ENCODE peak calls at places on chromosome 22, in ten cellular contexts. One of them, this sample, is unnamed. For H3K4me1, the result is how much of the 10 kb centered on the place peaks cover.

GRCh38 chr22:33747576-33748180 is 172.6 kb downstream of the LARGE1 start:
- DNase-seq in stomach: peak
- DNase-seq in sigmoid colon: no peak
- DNase-seq in GM23338: no peak
- DNase-seq in HCT116: no peak
- DNase-seq in spleen: no peak
- DNase-seq in HepG2: no peak
- DNase-seq in SK-N-SH: peak
- DNase-seq in transverse colon: peak
- DNase-seq in K562: no peak
- DNase-seq in this sample: no peak

GRCh38 chr22:23225724-23226496 is 45.6 kb downstream of the BCR start:
- DNase-seq in stomach: peak
- DNase-seq in sigmoid colon: no peak
- DNase-seq in GM23338: no peak
- DNase-seq in HCT116: no peak
- DNase-seq in spleen: peak
- DNase-seq in HepG2: no peak
- DNase-seq in SK-N-SH: no peak
- DNase-seq in transverse colon: peak
- DNase-seq in K562: peak
- DNase-seq in this sample: peak

GRCh38 chr22:19801340-19802000 is 40.9 kb downstream of the TBX1 start:
- DNase-seq in stomach: no peak
- DNase-seq in sigmoid colon: no peak
- DNase-seq in GM23338: no peak
- DNase-seq in HCT116: no peak
- DNase-seq in spleen: peak
- DNase-seq in HepG2: no peak
- DNase-seq in SK-N-SH: peak
- DNase-seq in transverse colon: no peak
- DNase-seq in K562: no peak
- DNase-seq in this sample: no peak

GRCh38 chr22:17258015-17258827 is 39.0 kb upstream of the ADA2 start:
- DNase-seq in stomach: peak
- DNase-seq in sigmoid colon: peak
- DNase-seq in GM23338: peak
- DNase-seq in HCT116: no peak
- DNase-seq in spleen: peak
- DNase-seq in HepG2: no peak
- DNase-seq in SK-N-SH: peak
- DNase-seq in transverse colon: peak
- DNase-seq in K562: peak
- DNase-seq in this sample: peak

GRCh38 chr22:38315801-38316339 is 1.4 kb downstream of the CSNK1E start:
- DNase-seq in stomach: no peak
- DNase-seq in sigmoid colon: no peak
- DNase-seq in GM23338: no peak
- DNase-seq in HCT116: no peak
- DNase-seq in spleen: peak
- DNase-seq in HepG2: no peak
- DNase-seq in SK-N-SH: no peak
- DNase-seq in transverse colon: no peak
- DNase-seq in K562: no peak
- DNase-seq in this sample: no peak

GRCh38 chr22:38694049-38694448 is 6.7 kb downstream of the JOSD1 start:
- DNase-seq in stomach: no peak
- DNase-seq in sigmoid colon: no peak
- DNase-seq in GM23338: no peak
- DNase-seq in HCT116: no peak
- DNase-seq in spleen: no peak
- DNase-seq in HepG2: peak
- DNase-seq in SK-N-SH: no peak
- DNase-seq in transverse colon: peak
- DNase-seq in K562: no peak
- DNase-seq in this sample: no peak

GRCh38 chr22:19714320-19715252 is at the start of gene SEPTIN5:
- DNase-seq in stomach: no peak
- DNase-seq in sigmoid colon: no peak
- DNase-seq in GM23338: no peak
- DNase-seq in HCT116: no peak
- DNase-seq in spleen: peak
- DNase-seq in HepG2: no peak
- DNase-seq in SK-N-SH: peak
- DNase-seq in transverse colon: no peak
- DNase-seq in K562: peak
- DNase-seq in this sample: no peak

GRCh38 chr22:47107431-47107830 is 345.0 kb downstream of the TBC1D22A start:
- DNase-seq in stomach: no peak
- DNase-seq in sigmoid colon: no peak
- DNase-seq in GM23338: no peak
- DNase-seq in HCT116: peak
- DNase-seq in spleen: no peak
- DNase-seq in HepG2: no peak
- DNase-seq in SK-N-SH: no peak
- DNase-seq in transverse colon: no peak
- DNase-seq in K562: no peak
- DNase-seq in this sample: no peak

GRCh38 chr22:16838073-16838472 is 12.9 kb upstream of the XKR3 start:
- DNase-seq in stomach: no peak
- DNase-seq in sigmoid colon: no peak
- DNase-seq in GM23338: no peak
- DNase-seq in HCT116: no peak
- DNase-seq in spleen: no peak
- DNase-seq in HepG2: no peak
- DNase-seq in SK-N-SH: no peak
- DNase-seq in transverse colon: no peak
- DNase-seq in K562: no peak
- DNase-seq in this sample: no peak

GRCh38 chr22:23608583-23608982 is 23.5 kb downstream of the DRICH1 start:
- DNase-seq in stomach: no peak
- DNase-seq in sigmoid colon: no peak
- DNase-seq in GM23338: peak
- DNase-seq in HCT116: no peak
- DNase-seq in spleen: no peak
- DNase-seq in HepG2: no peak
- DNase-seq in SK-N-SH: no peak
- DNase-seq in transverse colon: no peak
- DNase-seq in K562: peak
- DNase-seq in this sample: no peak

DNA sequence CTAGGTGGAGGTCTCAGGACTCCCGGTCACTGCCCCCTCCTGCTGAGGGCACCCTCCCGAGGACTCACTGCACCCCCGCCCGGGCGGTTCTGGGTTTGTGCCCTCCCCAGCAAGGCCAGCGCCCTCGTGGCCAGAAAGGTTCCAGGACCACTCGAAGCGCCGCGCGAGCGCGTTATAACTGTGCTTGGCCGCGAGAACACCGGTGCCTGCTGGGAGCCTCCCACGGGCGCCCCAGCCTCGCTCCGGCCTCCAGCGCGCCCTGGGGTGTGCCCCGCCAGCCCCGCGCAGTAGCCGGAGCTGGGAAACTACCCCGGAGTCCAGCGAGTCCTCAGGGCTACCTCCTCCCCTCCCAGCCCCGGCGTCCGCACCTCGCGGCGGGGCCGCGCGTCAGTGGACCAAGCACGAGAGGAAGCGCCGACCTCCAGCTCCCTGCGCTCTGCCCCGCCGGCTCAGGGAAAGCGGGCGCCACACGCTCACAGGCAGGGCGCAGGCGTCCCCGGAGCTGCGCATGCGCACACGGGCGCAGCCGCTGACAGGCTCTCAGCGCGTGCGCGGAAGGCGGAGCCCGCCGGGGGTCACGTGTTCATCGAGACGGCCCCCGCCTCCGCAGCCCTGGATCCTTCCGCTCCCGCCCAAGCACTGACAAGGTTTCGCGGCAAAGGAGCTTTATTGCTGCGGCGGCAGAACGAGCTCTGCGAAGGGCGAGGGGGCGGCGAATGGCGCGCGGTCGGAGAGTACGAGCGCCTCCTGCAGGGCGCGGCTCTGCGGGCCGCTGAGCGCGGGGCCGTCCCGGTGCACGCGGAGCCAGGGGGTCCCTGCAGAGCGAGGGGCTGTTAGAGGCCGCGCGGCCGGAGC is at the start of gene SCO2:
- DNase-seq in stomach: peak
- DNase-seq in sigmoid colon: peak
- DNase-seq in GM23338: peak
- DNase-seq in HCT116: peak
- DNase-seq in spleen: peak
- DNase-seq in HepG2: peak
- DNase-seq in SK-N-SH: peak
- DNase-seq in transverse colon: peak
- DNase-seq in K562: peak
- DNase-seq in this sample: peak
- TF ChIP-seq POLR2AphosphoS5 in stomach: no peak
- TF ChIP-seq POLR2AphosphoS5 in sigmoid colon: peak
- TF ChIP-seq POLR2AphosphoS5 in GM23338: peak
- TF ChIP-seq POLR2AphosphoS5 in HCT116: peak
- TF ChIP-seq POLR2AphosphoS5 in spleen: peak
- TF ChIP-seq POLR2AphosphoS5 in HepG2: peak
- TF ChIP-seq POLR2AphosphoS5 in SK-N-SH: peak
- TF ChIP-seq POLR2AphosphoS5 in transverse colon: peak
- TF ChIP-seq POLR2AphosphoS5 in K562: peak
- TF ChIP-seq POLR2AphosphoS5 in this sample: peak

GRCh38 chr22:44821741-44822425 is 69.5 kb downstream of the ARHGAP8 start:
- DNase-seq in stomach: no peak
- DNase-seq in sigmoid colon: peak
- DNase-seq in GM23338: no peak
- DNase-seq in HCT116: no peak
- DNase-seq in spleen: peak
- DNase-seq in HepG2: no peak
- DNase-seq in SK-N-SH: no peak
- DNase-seq in transverse colon: no peak
- DNase-seq in K562: no peak
- DNase-seq in this sample: no peak
- H3K4me1 ChIP-seq in stomach: under half
- H3K4me1 ChIP-seq in sigmoid colon: under half
- H3K4me1 ChIP-seq in GM23338: under half
- H3K4me1 ChIP-seq in HCT116: under half
- H3K4me1 ChIP-seq in spleen: under half
- H3K4me1 ChIP-seq in HepG2: under half
- H3K4me1 ChIP-seq in SK-N-SH: under half
- H3K4me1 ChIP-seq in transverse colon: under half
- H3K4me1 ChIP-seq in K562: under half
- H3K4me1 ChIP-seq in this sample: under half

DNA sequence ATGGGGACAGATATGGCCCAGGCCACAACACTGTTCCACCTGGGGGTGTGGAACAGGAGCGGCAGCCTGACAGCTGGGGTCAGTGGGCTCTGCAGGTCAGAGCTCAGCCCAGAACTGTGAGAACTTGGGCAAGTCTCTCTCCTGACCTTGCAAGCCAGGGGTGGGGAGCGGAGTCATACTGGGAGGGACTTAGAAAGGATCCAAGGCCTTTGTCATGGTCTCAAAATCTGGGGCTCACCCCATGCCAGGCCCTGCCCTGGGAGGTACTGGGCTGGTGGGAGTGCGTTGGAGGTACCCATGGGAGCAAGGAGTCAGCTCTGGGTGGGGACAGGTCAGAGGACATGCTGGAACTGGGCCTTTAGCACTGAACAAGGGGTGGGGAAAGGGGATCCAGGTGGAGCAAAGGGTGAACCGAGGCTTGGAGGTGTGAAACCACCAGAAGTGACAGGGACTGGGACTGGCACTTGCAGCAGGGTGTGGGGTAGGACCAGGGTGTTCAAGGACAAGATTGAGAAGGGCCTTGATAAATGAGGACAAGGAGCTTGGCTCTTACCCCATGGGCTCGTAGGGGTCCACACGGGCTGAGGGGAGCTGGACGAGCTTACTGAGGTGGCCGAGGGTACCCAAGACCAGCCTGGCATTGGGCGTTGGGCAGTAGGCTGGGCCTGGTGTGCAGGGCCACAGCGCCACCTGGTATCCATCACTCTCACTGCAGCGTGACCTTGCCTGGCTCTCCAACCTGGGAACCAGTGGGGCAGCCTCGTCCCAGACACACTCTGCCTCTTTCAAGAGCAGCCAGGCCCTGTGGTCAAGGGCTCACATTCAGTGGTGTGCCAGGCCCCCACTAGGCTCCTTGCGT is 7.4 kb upstream of the PMM1 start:
- DNase-seq in stomach: peak
- DNase-seq in sigmoid colon: peak
- DNase-seq in GM23338: peak
- DNase-seq in HCT116: no peak
- DNase-seq in spleen: peak
- DNase-seq in HepG2: peak
- DNase-seq in SK-N-SH: peak
- DNase-seq in transverse colon: peak
- DNase-seq in K562: peak
- DNase-seq in this sample: peak
- TF ChIP-seq POLR2AphosphoS5 in stomach: no peak
- TF ChIP-seq POLR2AphosphoS5 in sigmoid colon: peak
- TF ChIP-seq POLR2AphosphoS5 in GM23338: no peak
- TF ChIP-seq POLR2AphosphoS5 in HCT116: peak
- TF ChIP-seq POLR2AphosphoS5 in spleen: no peak
- TF ChIP-seq POLR2AphosphoS5 in HepG2: no peak
- TF ChIP-seq POLR2AphosphoS5 in SK-N-SH: no peak
- TF ChIP-seq POLR2AphosphoS5 in transverse colon: peak
- TF ChIP-seq POLR2AphosphoS5 in K562: no peak
- TF ChIP-seq POLR2AphosphoS5 in this sample: no peak

DNA sequence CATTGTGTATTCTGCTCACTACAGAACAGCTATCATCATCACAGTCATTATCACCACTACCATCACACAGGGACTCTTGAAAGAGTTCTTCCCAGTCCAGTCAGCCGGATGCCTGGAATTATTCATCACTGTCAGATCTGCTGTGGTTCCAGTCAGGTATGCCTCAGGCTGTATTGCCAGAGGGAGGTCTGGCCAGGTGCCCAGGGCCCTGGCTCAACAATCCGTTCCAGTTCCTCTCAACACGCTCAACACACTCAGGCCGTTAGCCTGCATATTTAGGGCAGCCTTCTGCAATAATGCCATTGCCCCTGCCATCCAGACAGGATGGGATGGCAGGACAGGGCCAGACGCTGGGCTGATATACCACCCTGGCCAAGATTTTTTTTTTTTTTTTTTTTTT is 28.6 kb upstream of the RASL10A start:
- DNase-seq in stomach: peak
- DNase-seq in sigmoid colon: peak
- DNase-seq in GM23338: no peak
- DNase-seq in HCT116: peak
- DNase-seq in spleen: no peak
- DNase-seq in HepG2: peak
- DNase-seq in SK-N-SH: peak
- DNase-seq in transverse colon: peak
- DNase-seq in K562: no peak
- DNase-seq in this sample: peak
- H3K4me1 ChIP-seq in stomach: under half
- H3K4me1 ChIP-seq in sigmoid colon: under half
- H3K4me1 ChIP-seq in GM23338: under half
- H3K4me1 ChIP-seq in HCT116: under half
- H3K4me1 ChIP-seq in spleen: under half
- H3K4me1 ChIP-seq in HepG2: under half
- H3K4me1 ChIP-seq in SK-N-SH: under half
- H3K4me1 ChIP-seq in transverse colon: under half
- H3K4me1 ChIP-seq in K562: under half
- H3K4me1 ChIP-seq in this sample: under half